ENCODE peak calls at places on chromosomes 2 and 18, in seven cellular contexts. H is stimulated activated naive CD8-positive, alpha-beta T cell treated with anti-CD3 and anti-CD28 coated beads, Interleukin-15, amount 100 ng/mL, for 72 hours; A is LoVo; L is DMS153; Q is GM06990; X is stimulated activated CD4-positive, alpha-beta T cell treated with anti-CD3 and anti-CD28 coated beads, Interleukin-1b, Interleukin-23, amount 100 ng/mL, for 48 hours; R is activated naive CD8-positive, alpha-beta T cell treated with anti-CD3 and anti-CD28 coated beads, Interleukin-2, amount 50 U/mL, for 24 hours. I is an unnamed sample.

GRCh38 chr2:222663448-222663847 is 7.6 kb upstream of the FARSB start:
- DNase-seq in X (no peak), H (no peak), L (no peak), Q (no peak), A (no peak), R (no peak), I (no peak)

GRCh38 chr2:85865539-85866164 is 23.1 kb downstream of the ST3GAL5 start:
- DNase-seq in R (peak), Q (peak), A (no peak), L (no peak), H (peak), X (peak), I (no peak)

GRCh38 chr2:200634231-200634964 is 48.6 kb downstream of the AOX1 start:
- DNase-seq in X (no peak), L (no peak), H (no peak), Q (no peak), R (no peak), A (no peak), I (no peak)

GRCh38 chr18:75131455-75132000 is 77.4 kb downstream of the PTGR3 start:
- DNase-seq in H (no peak), Q (no peak), L (no peak), X (no peak), A (no peak), R (no peak), I (no peak)

GRCh38 chr2:158098171-158098570 is 3.5 kb upstream of the UPP2 start:
- DNase-seq in X (no peak), Q (no peak), R (no peak), A (no peak), H (no peak), L (no peak), I (no peak)

GRCh38 chr2:83305758-83306378 is 1153.2 kb downstream of the SUCLG1 start:
- DNase-seq in A (no peak), R (no peak), Q (no peak), X (no peak), L (no peak), H (no peak), I (no peak)

GRCh38 chr2:7694066-7695000 is 777.1 kb downstream of the RNF144A start:
- DNase-seq in H (peak), L (no peak), A (no peak), X (peak), Q (no peak), R (peak), I (no peak)

GRCh38 chr18:26574958-26575864 is 26.9 kb upstream of the KCTD1 start:
- DNase-seq in Q (peak), R (peak), A (peak), L (no peak), X (no peak), H (no peak), I (no peak)

GRCh38 chr2:221461911-221462310 is 110.2 kb downstream of the EPHA4 start:
- DNase-seq in X (no peak), R (no peak), L (no peak), Q (no peak), A (no peak), H (no peak), I (no peak)

I was measured in NCI-H1092.